ENCODE peak calls at places on chromosome 7, in eight cellular contexts. One of them, this sample, is unnamed.

GRCh38 chr7:88401009-88401623 is 94.4 kb upstream of the STEAP4 start:
- DNase-seq in mesendoderm: peak; percentile 41
- DNase-seq in colonic mucosa: no peak
- DNase-seq in PC-3: peak; percentile 51
- DNase-seq in endodermal cell: no peak
- DNase-seq in GM12865: peak; percentile 37
- DNase-seq in heart right ventricle: no peak
- DNase-seq in cardiac muscle cell: no peak
- DNase-seq in this sample: peak; percentile 19

GRCh38 chr7:27123021-27123476 is 7.5 kb downstream of the HOXA4 start:
- DNase-seq in mesendoderm: peak; percentile 37
- DNase-seq in colonic mucosa: peak; percentile 29
- DNase-seq in PC-3: no peak
- DNase-seq in endodermal cell: no peak
- DNase-seq in GM12865: no peak
- DNase-seq in heart right ventricle: no peak
- DNase-seq in cardiac muscle cell: no peak
- DNase-seq in this sample: no peak

GRCh38 chr7:47915066-47915976 is 32.9 kb downstream of the PKD1L1 start:
- DNase-seq in mesendoderm: peak; percentile 43
- DNase-seq in colonic mucosa: no peak
- DNase-seq in PC-3: no peak
- DNase-seq in endodermal cell: no peak
- DNase-seq in GM12865: no peak
- DNase-seq in heart right ventricle: no peak
- DNase-seq in cardiac muscle cell: peak; percentile 44
- DNase-seq in this sample: peak; percentile 24

GRCh38 chr7:42493436-42494198 is 256.6 kb upstream of the GLI3 start:
- DNase-seq in mesendoderm: peak; percentile 69
- DNase-seq in colonic mucosa: peak; percentile 63
- DNase-seq in PC-3: peak; percentile 81
- DNase-seq in endodermal cell: peak; percentile 86
- DNase-seq in GM12865: no peak
- DNase-seq in heart right ventricle: peak; percentile 80
- DNase-seq in cardiac muscle cell: peak; percentile 94
- DNase-seq in this sample: peak; percentile 92

GRCh38 chr7:19110778-19111175 is 6.7 kb downstream of the TWIST1 start:
- DNase-seq in mesendoderm: no peak
- DNase-seq in colonic mucosa: no peak
- DNase-seq in PC-3: no peak
- DNase-seq in endodermal cell: peak; percentile 55
- DNase-seq in GM12865: no peak
- DNase-seq in heart right ventricle: no peak
- DNase-seq in cardiac muscle cell: no peak
- DNase-seq in this sample: peak; percentile 49

GRCh38 chr7:130302649-130303048 is 9.7 kb downstream of the CPA4 start:
- DNase-seq in mesendoderm: no peak
- DNase-seq in colonic mucosa: no peak
- DNase-seq in PC-3: no peak
- DNase-seq in endodermal cell: no peak
- DNase-seq in GM12865: no peak
- DNase-seq in heart right ventricle: no peak
- DNase-seq in cardiac muscle cell: no peak
- DNase-seq in this sample: no peak

GRCh38 chr7:64876792-64877713 is 26.0 kb upstream of the ZNF273 start:
- DNase-seq in mesendoderm: peak; percentile 80
- DNase-seq in colonic mucosa: peak; percentile 42
- DNase-seq in PC-3: no peak
- DNase-seq in endodermal cell: peak; percentile 47
- DNase-seq in GM12865: no peak
- DNase-seq in heart right ventricle: peak; percentile 51
- DNase-seq in cardiac muscle cell: peak; percentile 22
- DNase-seq in this sample: peak; percentile 24

GRCh38 chr7:1910827-1911226 is 240.8 kb downstream of the ELFN1 start:
- DNase-seq in mesendoderm: no peak
- DNase-seq in colonic mucosa: no peak
- DNase-seq in PC-3: no peak
- DNase-seq in endodermal cell: no peak
- DNase-seq in GM12865: no peak
- DNase-seq in heart right ventricle: no peak
- DNase-seq in cardiac muscle cell: peak; percentile 23
- DNase-seq in this sample: no peak

GRCh38 chr7:7183061-7183832 is 903 bp downstream of the C1GALT1 start:
- DNase-seq in mesendoderm: peak; percentile 56
- DNase-seq in colonic mucosa: peak; percentile 74
- DNase-seq in PC-3: peak; percentile 34
- DNase-seq in endodermal cell: peak; percentile 77
- DNase-seq in GM12865: peak; percentile 76
- DNase-seq in heart right ventricle: no peak
- DNase-seq in cardiac muscle cell: peak; percentile 33
- DNase-seq in this sample: peak; percentile 19

GRCh38 chr7:75711634-75712494 is 26.9 kb downstream of the HIP1 start:
- DNase-seq in mesendoderm: peak; percentile 66
- DNase-seq in colonic mucosa: no peak
- DNase-seq in PC-3: no peak
- DNase-seq in endodermal cell: no peak
- DNase-seq in GM12865: peak; percentile 9
- DNase-seq in heart right ventricle: peak; percentile 28
- DNase-seq in cardiac muscle cell: peak; percentile 66
- DNase-seq in this sample: no peak

GRCh38 chr7:121202125-121202524 is 126.7 kb upstream of the WNT16 start:
- DNase-seq in mesendoderm: peak; percentile 11
- DNase-seq in colonic mucosa: no peak
- DNase-seq in PC-3: no peak
- DNase-seq in endodermal cell: no peak
- DNase-seq in GM12865: no peak
- DNase-seq in heart right ventricle: no peak
- DNase-seq in cardiac muscle cell: no peak
- DNase-seq in this sample: no peak

GRCh38 chr7:3028767-3029111 is 14.9 kb downstream of the CARD11 start:
- DNase-seq in mesendoderm: no peak
- DNase-seq in colonic mucosa: no peak
- DNase-seq in PC-3: no peak
- DNase-seq in endodermal cell: no peak
- DNase-seq in GM12865: no peak
- DNase-seq in heart right ventricle: no peak
- DNase-seq in cardiac muscle cell: no peak
- DNase-seq in this sample: no peak

GRCh38 chr7:138875794-138876193 is 77.8 kb upstream of the ATP6V0A4 start:
- DNase-seq in mesendoderm: no peak
- DNase-seq in colonic mucosa: no peak
- DNase-seq in PC-3: peak; percentile 93
- DNase-seq in endodermal cell: no peak
- DNase-seq in GM12865: no peak
- DNase-seq in heart right ventricle: no peak
- DNase-seq in cardiac muscle cell: peak; percentile 57
- DNase-seq in this sample: peak; percentile 87

GRCh38 chr7:93622036-93622714 is 47.7 kb upstream of the CALCR start:
- DNase-seq in mesendoderm: peak; percentile 81
- DNase-seq in colonic mucosa: no peak
- DNase-seq in PC-3: peak; percentile 31
- DNase-seq in endodermal cell: peak; percentile 66
- DNase-seq in GM12865: peak; percentile 32
- DNase-seq in heart right ventricle: no peak
- DNase-seq in cardiac muscle cell: peak; percentile 49
- DNase-seq in this sample: peak; percentile 45

DNA sequence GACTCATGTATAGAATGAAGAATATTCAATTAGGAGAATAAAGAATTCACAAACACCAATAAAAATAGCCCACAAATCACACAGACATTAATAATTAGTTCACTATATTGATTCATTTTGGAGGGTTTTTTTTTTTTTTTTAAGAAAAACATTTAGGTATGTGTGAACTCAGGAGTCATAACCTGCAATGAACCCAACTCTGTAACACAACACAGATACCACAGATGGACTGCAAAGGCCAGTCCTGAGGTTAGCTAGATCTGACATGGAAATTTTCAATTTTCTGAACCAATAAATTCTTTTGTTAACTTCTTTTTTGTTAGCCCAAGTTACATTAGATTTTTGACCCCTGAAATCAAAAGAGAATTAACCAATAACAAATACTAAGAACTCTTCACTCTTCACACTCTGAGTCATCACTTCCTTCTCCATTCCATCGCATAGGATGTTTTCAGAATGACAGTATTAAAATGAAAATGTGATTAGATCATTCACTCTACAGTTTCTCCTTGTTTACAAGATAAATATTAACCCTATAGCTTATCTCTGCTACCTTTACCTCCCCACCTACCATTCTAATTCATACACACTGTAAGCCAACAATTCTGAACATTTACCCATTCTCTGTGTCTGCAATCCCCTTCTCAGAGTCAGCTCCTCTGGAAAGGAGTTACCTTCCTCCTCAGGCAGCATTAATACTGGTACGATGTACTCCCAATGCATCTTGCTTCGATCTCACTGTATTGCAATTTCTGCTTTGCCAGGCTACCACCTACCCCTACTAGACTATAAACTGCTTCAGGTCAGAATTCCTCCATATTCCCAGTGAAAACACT is 141.5 kb downstream of the LRRN3 start:
- DNase-seq in mesendoderm: peak; percentile 49
- DNase-seq in colonic mucosa: no peak
- DNase-seq in PC-3: peak; percentile 65
- DNase-seq in endodermal cell: no peak
- DNase-seq in GM12865: no peak
- DNase-seq in heart right ventricle: no peak
- DNase-seq in cardiac muscle cell: peak; percentile 30
- DNase-seq in this sample: peak; percentile 64
- H3K4me3 ChIP-seq in mesendoderm: no peak overlapping the region
- H3K4me3 ChIP-seq in colonic mucosa: no peak overlapping the region
- H3K4me3 ChIP-seq in PC-3: no peak overlapping the region
- H3K4me3 ChIP-seq in endodermal cell: no peak overlapping the region
- H3K4me3 ChIP-seq in GM12865: no peak overlapping the region
- H3K4me3 ChIP-seq in heart right ventricle: no peak overlapping the region
- H3K4me3 ChIP-seq in cardiac muscle cell: no peak overlapping the region
- H3K4me3 ChIP-seq in this sample: no peak overlapping the region

DNA sequence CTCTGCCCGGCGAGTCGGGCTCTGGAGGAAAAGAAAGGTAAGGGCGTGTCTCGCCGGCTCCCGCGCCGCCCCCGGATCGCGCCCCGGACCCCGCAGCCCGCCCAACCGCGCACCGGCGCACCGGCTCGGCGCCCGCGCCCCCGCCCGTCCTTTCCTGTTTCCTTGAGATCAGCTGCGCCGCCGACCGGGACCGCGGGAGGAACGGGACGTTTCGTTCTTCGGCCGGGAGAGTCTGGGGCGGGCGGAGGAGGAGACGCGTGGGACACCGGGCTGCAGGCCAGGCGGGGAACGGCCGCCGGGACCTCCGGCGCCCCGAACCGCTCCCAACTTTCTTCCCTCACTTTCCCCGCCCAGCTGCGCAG is 493 bp downstream of the EGFR start:
- DNase-seq in mesendoderm: peak; percentile 43
- DNase-seq in colonic mucosa: peak; percentile 64
- DNase-seq in PC-3: peak; percentile 34
- DNase-seq in endodermal cell: peak; percentile 84
- DNase-seq in GM12865: no peak
- DNase-seq in heart right ventricle: peak; percentile 59
- DNase-seq in cardiac muscle cell: no peak
- DNase-seq in this sample: no peak
- H3K4me3 ChIP-seq in mesendoderm: peak overlapping the region; percentile 41
- H3K4me3 ChIP-seq in colonic mucosa: peak overlapping the region; percentile 73
- H3K4me3 ChIP-seq in PC-3: peak overlapping the region; percentile 90
- H3K4me3 ChIP-seq in endodermal cell: peak overlapping the region; percentile 72
- H3K4me3 ChIP-seq in GM12865: no peak overlapping the region
- H3K4me3 ChIP-seq in heart right ventricle: peak overlapping the region; percentile 92
- H3K4me3 ChIP-seq in cardiac muscle cell: peak overlapping the region; percentile 72
- H3K4me3 ChIP-seq in this sample: peak overlapping the region; percentile 70

GRCh38 chr7:36210542-36210941 is 57.5 kb downstream of the EEPD1 start:
- DNase-seq in mesendoderm: no peak
- DNase-seq in colonic mucosa: no peak
- DNase-seq in PC-3: no peak
- DNase-seq in endodermal cell: peak; percentile 60
- DNase-seq in GM12865: no peak
- DNase-seq in heart right ventricle: no peak
- DNase-seq in cardiac muscle cell: no peak
- DNase-seq in this sample: no peak

GRCh38 chr7:36208406-36208805 is 55.4 kb downstream of the EEPD1 start:
- DNase-seq in mesendoderm: no peak
- DNase-seq in colonic mucosa: no peak
- DNase-seq in PC-3: no peak
- DNase-seq in endodermal cell: peak; percentile 30
- DNase-seq in GM12865: no peak
- DNase-seq in heart right ventricle: no peak
- DNase-seq in cardiac muscle cell: no peak
- DNase-seq in this sample: no peak

GRCh38 chr7:36209814-36210183 is 56.7 kb downstream of the EEPD1 start:
- DNase-seq in mesendoderm: no peak
- DNase-seq in colonic mucosa: no peak
- DNase-seq in PC-3: no peak
- DNase-seq in endodermal cell: peak; percentile 20
- DNase-seq in GM12865: no peak
- DNase-seq in heart right ventricle: no peak
- DNase-seq in cardiac muscle cell: no peak
- DNase-seq in this sample: no peak

GRCh38 chr7:36207451-36208291 is 54.6 kb downstream of the EEPD1 start:
- DNase-seq in mesendoderm: no peak
- DNase-seq in colonic mucosa: no peak
- DNase-seq in PC-3: peak; percentile 70
- DNase-seq in endodermal cell: peak; percentile 50
- DNase-seq in GM12865: no peak
- DNase-seq in heart right ventricle: peak; percentile 50
- DNase-seq in cardiac muscle cell: peak; percentile 54
- DNase-seq in this sample: peak; percentile 39

GRCh38 chr7:36208997-36209813 is 56.2 kb downstream of the EEPD1 start:
- DNase-seq in mesendoderm: no peak
- DNase-seq in colonic mucosa: no peak
- DNase-seq in PC-3: peak; percentile 11
- DNase-seq in endodermal cell: peak; percentile 30
- DNase-seq in GM12865: no peak
- DNase-seq in heart right ventricle: no peak
- DNase-seq in cardiac muscle cell: no peak
- DNase-seq in this sample: peak; percentile 26
- H3K4me3 ChIP-seq in mesendoderm: no peak overlapping the region
- H3K4me3 ChIP-seq in colonic mucosa: no peak overlapping the region
- H3K4me3 ChIP-seq in PC-3: no peak overlapping the region
- H3K4me3 ChIP-seq in endodermal cell: no peak overlapping the region
- H3K4me3 ChIP-seq in GM12865: no peak overlapping the region
- H3K4me3 ChIP-seq in heart right ventricle: no peak overlapping the region
- H3K4me3 ChIP-seq in cardiac muscle cell: no peak overlapping the region
- H3K4me3 ChIP-seq in this sample: no peak overlapping the region

DNA sequence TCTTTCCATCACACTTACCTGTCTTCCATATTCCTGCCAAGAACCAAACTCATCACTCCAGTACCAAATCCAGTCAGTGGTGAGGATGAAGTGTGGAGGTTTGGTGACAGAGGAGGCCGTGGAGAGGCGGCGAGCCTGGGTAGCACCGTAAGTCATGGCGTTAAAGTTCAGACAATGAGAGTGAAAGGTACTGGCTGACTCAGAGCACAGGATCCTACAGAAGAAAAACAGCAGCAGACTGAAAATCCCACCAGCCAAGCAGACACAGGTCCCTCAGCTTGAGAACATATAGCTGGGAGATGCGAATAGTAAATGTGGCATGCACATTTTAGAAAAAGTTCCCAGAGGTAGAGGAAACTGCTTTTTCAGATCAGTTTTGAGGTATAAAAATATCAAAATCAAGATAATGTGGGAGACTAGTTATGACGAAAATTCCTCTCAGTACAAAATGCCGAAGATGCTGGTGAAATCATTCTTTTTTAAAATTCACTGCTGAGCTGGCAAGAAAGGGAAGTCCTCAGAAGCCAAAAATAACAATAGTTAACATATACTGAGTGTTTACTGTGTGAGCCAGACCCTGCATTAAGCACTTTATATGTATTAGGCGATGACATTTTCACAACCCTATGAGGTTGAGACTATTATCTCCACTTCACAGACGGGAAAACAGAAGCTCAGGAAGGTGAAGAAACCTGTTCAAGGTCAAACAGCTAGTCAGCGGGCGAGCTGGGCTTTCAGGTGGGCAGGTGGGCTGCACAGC is 20.9 kb downstream of the PARP12 start:
- DNase-seq in mesendoderm: no peak
- DNase-seq in colonic mucosa: no peak
- DNase-seq in PC-3: no peak
- DNase-seq in endodermal cell: no peak
- DNase-seq in GM12865: no peak
- DNase-seq in heart right ventricle: no peak
- DNase-seq in cardiac muscle cell: peak; percentile 64
- DNase-seq in this sample: no peak
- H3K4me3 ChIP-seq in mesendoderm: no peak overlapping the region
- H3K4me3 ChIP-seq in colonic mucosa: no peak overlapping the region
- H3K4me3 ChIP-seq in PC-3: no peak overlapping the region
- H3K4me3 ChIP-seq in endodermal cell: no peak overlapping the region
- H3K4me3 ChIP-seq in GM12865: no peak overlapping the region
- H3K4me3 ChIP-seq in heart right ventricle: no peak overlapping the region
- H3K4me3 ChIP-seq in cardiac muscle cell: no peak overlapping the region
- H3K4me3 ChIP-seq in this sample: no peak overlapping the region

This sample was measured in fibroblast of mammary gland.